ENCODE peak calls at places on chromosome 1, in six cellular contexts. K is HuH-7.5, G is fibroblast of lung, N is EL, B is Karpas-422, F is AG08395. C is an unnamed sample.
A peak's percentile ranks its signal among the peaks of the same experiment; 100 is the strongest.

GRCh38 chr1:236455242-236455641 is 61.2 kb downstream of the EDARADD start:
- DNase-seq in N (no peak), B (no peak), G (no peak), K (no peak), F (no peak), C (no peak)

GRCh38 chr1:246592695-246593094 is 26.4 kb downstream of the CNST start:
- DNase-seq in K (no peak), F (peak; percentile 85), G (peak; percentile 95), N (peak; percentile 97), B (no peak), C (peak; percentile 88)

GRCh38 chr1:235865565-235866206 is 1.0 kb downstream of the LYST start:
- DNase-seq in K (no peak), F (peak; percentile 7), N (no peak), B (peak; percentile 48), G (no peak), C (no peak)

GRCh38 chr1:234997201-234998173 is 131.2 kb downstream of the TOMM20 start:
- DNase-seq in G (peak; percentile 99), N (peak; percentile 100), B (no peak), K (no peak), F (peak; percentile 96), C (peak; percentile 97)

GRCh38 chr1:189929501-189930099 is 548.1 kb downstream of the BRINP3 start:
- DNase-seq in G (no peak), B (no peak), F (no peak), K (no peak), N (no peak), C (no peak)

GRCh38 chr1:29703596-29703995 is 467.3 kb downstream of the PTPRU start:
- DNase-seq in B (peak; percentile 46), F (peak; percentile 80), K (peak; percentile 72), G (peak; percentile 49), N (peak; percentile 53), C (peak; percentile 31)

GRCh38 chr1:201119206-201119814 is 7.1 kb upstream of the CACNA1S start:
- DNase-seq in B (peak; percentile 83), N (peak; percentile 46), G (peak; percentile 19), K (peak; percentile 79), F (peak; percentile 36), C (no peak)

GRCh38 chr1:36816348-36816747 is 218.0 kb downstream of the GRIK3 start:
- DNase-seq in B (no peak), K (no peak), N (no peak), G (no peak), F (no peak), C (no peak)

GRCh38 chr1:67019600-67020136 is 34.3 kb downstream of the SLC35D1 start:
- DNase-seq in K (no peak), G (peak; percentile 99), B (no peak), F (peak; percentile 46), N (peak; percentile 91), C (no peak)

GRCh38 chr1:100164226-100164625 is 13.8 kb downstream of the LRRC39 start:
- DNase-seq in N (no peak), G (peak; percentile 75), K (no peak), F (peak; percentile 54), B (no peak), C (no peak)

GRCh38 chr1:6001992-6002576 is 9.9 kb upstream of the NPHP4 start:
- DNase-seq in G (no peak), K (no peak), B (no peak), N (no peak), F (no peak), C (no peak)

GRCh38 chr1:150473659-150474058 is 13.6 kb upstream of the TARS2 start:
- DNase-seq in N (no peak), G (no peak), B (no peak), F (no peak), K (peak; percentile 47), C (no peak)